ENCODE peak calls at places on chromosomes 16 and 17, in ten cellular contexts. I is left ventricle myocardium inferior, Z is HepG2, C is Peyer's patch, D is transverse colon, P is colonic mucosa, V is AG04449, E is IMR-90, W is cardiac fibroblast, Q is AG09309. U is an unnamed sample.

GRCh38 chr16:46736695-46737094 is 11.4 kb downstream of the MYLK3 start:
- DNase-seq in I (no peak), W (peak), V (no peak), P (no peak), D (no peak), C (no peak), E (no peak), Z (no peak), Q (no peak), U (no peak)

GRCh38 chr17:27523712-27524111 is 67.5 kb downstream of the KSR1 start:
- DNase-seq in D (no peak), V (no peak), Q (no peak), E (no peak), P (no peak), C (no peak), W (no peak), I (no peak), Z (no peak), U (no peak)

GRCh38 chr17:80895366-80895765 is 96.3 kb upstream of the CHMP6 start:
- DNase-seq in Z (no peak), C (no peak), E (no peak), W (no peak), V (no peak), D (no peak), Q (no peak), P (no peak), I (no peak), U (no peak)

GRCh38 chr16:82181456-82182185 is 11.6 kb upstream of the MPHOSPH6 start:
- DNase-seq in D (no peak), E (no peak), W (no peak), I (no peak), Z (no peak), Q (no peak), V (no peak), P (no peak), C (no peak), U (no peak)

GRCh38 chr17:29622337-29623282 is at the start of gene CORO6:
- DNase-seq in I (peak), Z (no peak), C (peak), Q (no peak), W (peak), P (peak), E (peak), D (peak), V (no peak), U (no peak)

GRCh38 chr17:55513885-55514590 is 2.8 kb upstream of the SMIM36 start:
- DNase-seq in C (peak), Q (no peak), Z (peak), I (peak), D (peak), P (peak), V (no peak), W (peak), E (peak), U (peak)

GRCh38 chr17:35577826-35578194 is 561 bp downstream of the PEX12 start:
- DNase-seq in C (no peak), V (no peak), I (no peak), Q (no peak), D (peak), E (peak), Z (no peak), P (peak), W (peak), U (peak)

GRCh38 chr17:37729905-37730304 is 15.0 kb downstream of the HNF1B start:
- DNase-seq in I (no peak), P (no peak), V (no peak), Q (no peak), Z (peak), E (no peak), C (no peak), D (no peak), W (no peak), U (no peak)

GRCh38 chr16:27195941-27196595 is 7.3 kb upstream of the KDM8 start:
- DNase-seq in Z (no peak), V (no peak), I (no peak), P (no peak), E (no peak), W (no peak), D (no peak), C (no peak), Q (no peak), U (no peak)

GRCh38 chr17:16462070-16462864 is 29.7 kb downstream of the LRRC75A start:
- DNase-seq in D (no peak), Z (no peak), V (no peak), Q (no peak), E (no peak), P (no peak), W (no peak), I (no peak), C (no peak), U (no peak)

GRCh38 chr17:10649031-10649430 is 8.1 kb downstream of the MYH3 start:
- DNase-seq in D (no peak), W (peak), C (no peak), Z (no peak), Q (peak), E (peak), I (no peak), V (peak), P (no peak), U (peak)

GRCh38 chr16:71293921-71294320 is 4.7 kb upstream of the CMTR2 start:
- DNase-seq in I (no peak), V (no peak), C (no peak), E (no peak), W (peak), Q (no peak), P (no peak), Z (no peak), D (no peak), U (no peak)

GRCh38 chr16:53022374-53022773 is 30.3 kb downstream of the CHD9NB start:
- DNase-seq in D (peak), E (peak), C (no peak), V (no peak), Z (peak), I (no peak), W (peak), P (peak), Q (no peak), U (peak)

GRCh38 chr16:4317471-4318170 is 1.8 kb downstream of the GLIS2 start:
- DNase-seq in V (no peak), Q (no peak), Z (no peak), I (no peak), C (no peak), D (no peak), P (peak), E (no peak), W (peak), U (no peak)

GRCh38 chr17:12064395-12064794 is 43.7 kb downstream of the MAP2K4 start:
- DNase-seq in I (no peak), V (no peak), W (no peak), D (no peak), Z (no peak), E (no peak), C (no peak), Q (no peak), P (no peak), U (no peak)
- TF ChIP-seq CTCF in I (no peak), V (no peak), W (no peak), D (no peak), Z (no peak), E (no peak), C (no peak), Q (no peak), P (no peak), U (no peak)

GRCh38 chr17:70054961-70055360 is 20.1 kb upstream of the KCNJ16 start:
- DNase-seq in V (no peak), C (no peak), P (no peak), Z (no peak), I (no peak), W (no peak), D (no peak), E (no peak), Q (no peak), U (no peak)

GRCh38 chr17:70048020-70048419 is 27.0 kb upstream of the KCNJ16 start:
- DNase-seq in Q (no peak), E (no peak), C (no peak), V (no peak), W (no peak), Z (no peak), P (no peak), D (no peak), I (no peak), U (no peak)

GRCh38 chr17:70050931-70051330 is 24.1 kb upstream of the KCNJ16 start:
- DNase-seq in P (no peak), I (no peak), Q (no peak), Z (no peak), C (no peak), W (no peak), V (no peak), E (no peak), D (no peak), U (no peak)

GRCh38 chr17:70050192-70050591 is 24.8 kb upstream of the KCNJ16 start:
- DNase-seq in E (no peak), D (no peak), C (no peak), W (peak), V (no peak), Q (peak), I (no peak), P (no peak), Z (no peak), U (no peak)

DNA sequence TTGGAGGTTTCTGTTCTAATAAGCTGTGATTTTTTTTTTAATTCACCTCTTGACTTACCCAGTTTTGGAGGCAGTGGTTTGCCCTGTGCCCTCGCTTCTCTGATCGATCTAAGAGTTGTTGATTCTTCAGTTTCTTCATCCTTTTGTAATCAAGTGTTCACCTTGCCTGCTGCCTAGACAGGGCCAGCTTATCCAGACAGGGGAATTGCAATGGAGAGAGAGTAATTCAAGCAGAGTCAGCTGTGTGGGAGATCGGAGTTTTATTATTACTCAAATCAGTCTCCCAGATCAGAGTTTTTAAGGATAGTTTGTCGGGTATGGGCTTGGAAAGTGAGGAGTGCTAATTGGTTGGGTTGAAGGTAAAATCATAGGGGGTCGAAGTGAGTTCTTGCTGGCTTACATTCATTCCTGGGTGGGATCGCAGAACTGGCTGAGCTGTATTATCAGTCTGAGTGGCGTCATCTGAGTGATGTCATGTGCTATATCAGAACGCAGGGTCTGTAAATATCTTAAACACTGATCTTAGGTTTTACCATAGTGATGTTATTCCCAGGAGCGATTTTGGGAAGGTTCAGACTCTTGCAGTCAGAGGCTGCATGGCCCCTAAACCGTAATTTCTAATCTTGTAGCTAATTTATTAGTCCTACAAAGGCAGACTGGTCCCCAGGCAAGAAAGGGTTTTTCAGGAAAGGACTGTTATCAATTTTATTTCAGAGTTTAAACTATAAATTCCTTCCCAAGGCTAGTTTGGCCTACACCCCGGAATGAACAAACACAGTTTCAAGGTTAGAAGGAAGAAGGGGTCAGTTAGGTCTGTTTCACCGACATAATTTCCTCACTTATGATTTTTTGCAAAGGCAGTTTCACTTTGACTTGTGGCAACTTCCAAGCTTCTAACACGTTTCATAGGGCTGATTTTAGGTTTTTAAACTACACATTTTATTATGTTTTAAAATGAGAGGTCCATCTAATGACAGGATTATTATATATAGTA is 21.5 kb upstream of the KCNJ16 start:
- DNase-seq in Z (no peak), Q (no peak), I (no peak), C (no peak), V (no peak), E (peak), W (no peak), P (no peak), D (no peak), U (no peak)
- TF ChIP-seq CTCF in Z (no peak), Q (no peak), I (no peak), C (no peak), V (no peak), E (no peak), W (no peak), P (no peak), D (no peak), U (no peak)

GRCh38 chr16:48334325-48334724 is 50.9 kb downstream of the SIAH1 start:
- DNase-seq in Z (no peak), E (no peak), Q (no peak), I (no peak), C (no peak), W (no peak), P (no peak), D (no peak), V (no peak), U (no peak)
- TF ChIP-seq CTCF in Z (peak), E (no peak), Q (no peak), I (no peak), C (no peak), W (no peak), P (no peak), D (no peak), V (no peak), U (no peak)

GRCh38 chr16:13875614-13876284 is 44.2 kb upstream of the ERCC4 start:
- DNase-seq in P (no peak), I (no peak), Q (no peak), D (no peak), W (no peak), V (no peak), E (no peak), Z (no peak), C (no peak), U (no peak)

GRCh38 chr16:13873835-13874438 is 46.0 kb upstream of the ERCC4 start:
- DNase-seq in D (no peak), Q (no peak), V (no peak), P (no peak), W (peak), C (no peak), I (no peak), E (peak), Z (peak), U (no peak)
- TF ChIP-seq CTCF in D (no peak), Q (peak), V (peak), P (no peak), W (peak), C (no peak), I (peak), E (peak), Z (peak), U (no peak)

GRCh38 chr17:7745748-7746470 is 28.4 kb downstream of the DNAH2 start:
- DNase-seq in E (peak), Q (peak), C (no peak), D (no peak), Z (peak), W (peak), P (no peak), V (peak), I (no peak), U (peak)
- TF ChIP-seq CTCF in E (peak), Q (peak), C (no peak), D (no peak), Z (no peak), W (peak), P (no peak), V (no peak), I (no peak), U (peak)

GRCh38 chr16:720507-720989 is 398 bp upstream of the ANTKMT start:
- DNase-seq in Q (no peak), P (peak), Z (no peak), E (peak), C (no peak), I (peak), D (peak), V (no peak), W (peak), U (peak)
- TF ChIP-seq CTCF in Q (peak), P (no peak), Z (peak), E (peak), C (no peak), I (no peak), D (no peak), V (peak), W (no peak), U (peak)

GRCh38 chr16:1538804-1539520 is 5.5 kb downstream of the TMEM204 start:
- DNase-seq in V (no peak), E (no peak), D (no peak), C (no peak), Q (no peak), I (no peak), P (no peak), Z (no peak), W (no peak), U (peak)
- TF ChIP-seq CTCF in V (no peak), E (no peak), D (no peak), C (no peak), Q (no peak), I (peak), P (no peak), Z (peak), W (no peak), U (no peak)